ENCODE peak calls at places on chromosomes 2 and 18, in five cellular contexts. R, N, U, G and C are unnamed samples.

GRCh38 chr2:223944166-223944703 is 900 bp downstream of the WDFY1 start:
- DNase-seq in R (no peak), N (peak; percentile 76), U (peak; percentile 41), G (peak; percentile 22), C (peak; percentile 39)

GRCh38 chr2:206482123-206482522 is 38.8 kb downstream of the ADAM23 start:
- DNase-seq in R (peak; percentile 53), N (no peak), U (peak; percentile 18), G (peak; percentile 10), C (peak; percentile 40)

GRCh38 chr2:7324706-7325105 is 407.5 kb downstream of the RNF144A start:
- DNase-seq in R (no peak), N (no peak), U (no peak), G (no peak), C (no peak)

GRCh38 chr2:97651114-97651513 is 5.3 kb downstream of the COX5B start:
- DNase-seq in R (no peak), N (no peak), U (no peak), G (no peak), C (no peak)

GRCh38 chr2:52613064-52613463 is 1154.5 kb upstream of the CHAC2 start:
- DNase-seq in R (no peak), N (no peak), U (peak; percentile 2), G (no peak), C (no peak)

GRCh38 chr2:8542381-8543064 is 139.3 kb upstream of the ID2 start:
- DNase-seq in R (no peak), N (no peak), U (no peak), G (no peak), C (no peak)

GRCh38 chr18:24460388-24460787 is at the start of gene HRH4:
- DNase-seq in R (no peak), N (no peak), U (no peak), G (no peak), C (no peak)

GRCh38 chr2:210323003-210323402 is 8.0 kb upstream of the MYL1 start:
- DNase-seq in R (no peak), N (no peak), U (no peak), G (no peak), C (no peak)

GRCh38 chr2:226730487-226730886 is 69.1 kb downstream of the IRS1 start:
- DNase-seq in R (no peak), N (no peak), U (no peak), G (no peak), C (no peak)

GRCh38 chr2:39311469-39311868 is 67.7 kb upstream of the CDKL4 start:
- DNase-seq in R (no peak), N (no peak), U (no peak), G (peak; percentile 8), C (no peak)

GRCh38 chr2:188181035-188181434 is 110.6 kb upstream of the GULP1 start:
- DNase-seq in R (no peak), N (no peak), U (no peak), G (no peak), C (peak; percentile 1)

GRCh38 chr18:39604836-39605235 is 2039.2 kb upstream of the CELF4 start:
- DNase-seq in R (peak; percentile 22), N (no peak), U (peak; percentile 55), G (no peak), C (peak; percentile 55)

GRCh38 chr2:102069311-102069974 is 73.1 kb upstream of the IL1R1 start:
- DNase-seq in R (peak; percentile 4), N (no peak), U (no peak), G (no peak), C (no peak)

GRCh38 chr2:184053326-184053725 is 545.0 kb upstream of the ZNF804A start:
- DNase-seq in R (peak; percentile 22), N (no peak), U (no peak), G (no peak), C (peak; percentile 51)

GRCh38 chr2:159124441-159124911 is 156.0 kb downstream of the TANC1 start:
- DNase-seq in R (peak; percentile 90), N (no peak), U (peak; percentile 91), G (no peak), C (peak; percentile 86)

GRCh38 chr2:6589171-6589570 is 276.5 kb downstream of the CMPK2 start:
- DNase-seq in R (no peak), N (no peak), U (no peak), G (no peak), C (no peak)

GRCh38 chr2:1988049-1988448 is 243.7 kb upstream of the PXDN start:
- DNase-seq in R (no peak), N (no peak), U (no peak), G (no peak), C (no peak)

GRCh38 chr2:185990861-185991525 is 252.4 kb downstream of the FSIP2 start:
- DNase-seq in R (no peak), N (no peak), U (no peak), G (no peak), C (no peak)

GRCh38 chr2:109173311-109174171 is 44.5 kb downstream of the SH3RF3 start:
- DNase-seq in R (no peak), N (no peak), U (peak; percentile 73), G (peak; percentile 70), C (peak; percentile 83)

GRCh38 chr2:125696573-125696972 is 959.4 kb upstream of the GYPC start:
- DNase-seq in R (no peak), N (no peak), U (no peak), G (no peak), C (peak; percentile 63)

GRCh38 chr2:146031158-146031557 is 1511.2 kb upstream of the ZEB2 start:
- DNase-seq in R (no peak), N (no peak), U (peak; percentile 2), G (no peak), C (peak; percentile 36)

GRCh38 chr2:145909781-145910180 is 1389.9 kb upstream of the ZEB2 start:
- DNase-seq in R (peak; percentile 38), N (no peak), U (no peak), G (no peak), C (no peak)

GRCh38 chr2:64192570-64193192 is 48.5 kb upstream of the PELI1 start:
- DNase-seq in R (no peak), N (no peak), U (peak; percentile 21), G (no peak), C (peak; percentile 62)

GRCh38 chr2:178093471-178093870 is 18.8 kb upstream of the RBM45 start:
- DNase-seq in R (no peak), N (no peak), U (no peak), G (no peak), C (no peak)

GRCh38 chr2:201642086-201642578 is 1.2 kb downstream of the TMEM237 start:
- DNase-seq in R (no peak), N (no peak), U (no peak), G (no peak), C (no peak)

GRCh38 chr2:235271936-235272335 is 221.9 kb upstream of the AGAP1 start:
- DNase-seq in R (no peak), N (no peak), U (peak; percentile 47), G (no peak), C (no peak)

GRCh38 chr18:48634491-48634890 is 95.7 kb downstream of the CTIF start:
- DNase-seq in R (no peak), N (peak; percentile 29), U (no peak), G (no peak), C (no peak)

GRCh38 chr2:74267068-74267467 is 68.7 kb downstream of the MTHFD2 start:
- DNase-seq in R (peak; percentile 9), N (no peak), U (no peak), G (no peak), C (peak; percentile 63)

GRCh38 chr2:12965540-12966269 is 249.0 kb downstream of the TRIB2 start:
- DNase-seq in R (peak; percentile 52), N (no peak), U (peak; percentile 72), G (no peak), C (peak; percentile 57)

GRCh38 chr2:101418704-101419663 is 31.7 kb upstream of the CREG2 start:
- DNase-seq in R (peak; percentile 43), N (no peak), U (peak; percentile 88), G (peak; percentile 79), C (peak; percentile 75)

GRCh38 chr18:59559528-59559927 is 137.7 kb downstream of the CCBE1 start:
- DNase-seq in R (no peak), N (no peak), U (no peak), G (no peak), C (no peak)

GRCh38 chr2:974054-974453 is 23.4 kb downstream of the SNTG2 start:
- DNase-seq in R (no peak), N (no peak), U (no peak), G (no peak), C (no peak)

GRCh38 chr18:54109131-54109683 is 115.3 kb downstream of the MBD2 start:
- DNase-seq in R (peak; percentile 91), N (no peak), U (peak; percentile 62), G (no peak), C (peak; percentile 61)

GRCh38 chr2:113896791-113897190 is 6.9 kb downstream of the ACTR3 start:
- DNase-seq in R (no peak), N (no peak), U (no peak), G (no peak), C (no peak)

GRCh38 chr18:45365835-45366234 is 249.4 kb upstream of the SLC14A2 start:
- DNase-seq in R (no peak), N (no peak), U (no peak), G (no peak), C (no peak)

GRCh38 chr18:22391571-22392359 is 25.9 kb downstream of the CTAGE1 start:
- DNase-seq in R (peak; percentile 97), N (no peak), U (peak; percentile 96), G (no peak), C (peak; percentile 90)

GRCh38 chr2:136225950-136226835 is 108.2 kb upstream of the CXCR4 start:
- DNase-seq in R (no peak), N (no peak), U (no peak), G (no peak), C (no peak)

DNA sequence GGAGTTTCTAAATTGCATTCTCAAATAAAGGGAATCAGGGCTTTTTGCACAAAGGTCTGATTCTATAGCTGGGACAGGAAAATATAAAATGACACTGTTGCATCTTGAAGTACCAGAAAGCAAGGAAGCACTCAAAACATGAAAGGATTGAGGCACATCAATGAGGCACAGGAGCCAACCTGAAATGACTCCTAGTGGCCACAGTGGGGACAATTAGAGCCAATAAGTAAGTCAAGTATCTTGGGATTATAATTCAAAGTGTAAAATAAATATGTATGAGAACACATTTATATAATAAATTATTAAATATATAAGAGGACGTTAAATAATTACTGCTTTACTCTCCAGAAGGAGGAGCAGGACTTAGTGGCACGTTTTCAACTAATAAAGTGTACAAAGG is 1259.5 kb upstream of the CDH2 start:
- DNase-seq in R (no peak), N (no peak), U (no peak), G (no peak), C (no peak)
- TF ChIP-seq CTCF in R (peak; percentile 16), N (no peak), U (peak; percentile 16), G (no peak), C (no peak)

GRCh38 chr2:176227874-176228273 is 39.4 kb downstream of the HOXD1 start:
- DNase-seq in R (no peak), N (no peak), U (no peak), G (no peak), C (no peak)
- TF ChIP-seq CTCF in R (no peak), N (no peak), U (no peak), G (no peak), C (no peak)

GRCh38 chr18:50982802-50983179 is 15.0 kb downstream of the ELAC1 start:
- DNase-seq in R (no peak), N (no peak), U (peak; percentile 27), G (no peak), C (no peak)
- TF ChIP-seq CTCF in R (peak; percentile 36), N (no peak), U (no peak), G (no peak), C (no peak)

GRCh38 chr2:69734858-69735574 is 6.9 kb upstream of the ANXA4 start:
- DNase-seq in R (no peak), N (no peak), U (no peak), G (no peak), C (no peak)
- TF ChIP-seq CTCF in R (peak; percentile 13), N (no peak), U (no peak), G (no peak), C (no peak)

GRCh38 chr18:5546660-5547059 is 2.9 kb upstream of the EPB41L3 start:
- DNase-seq in R (peak; percentile 24), N (no peak), U (peak; percentile 69), G (no peak), C (peak; percentile 26)
- TF ChIP-seq CTCF in R (peak; percentile 60), N (peak; percentile 49), U (peak; percentile 69), G (no peak), C (no peak)